ENCODE peak calls at places on chromosomes 5 and 9, in eight cellular contexts. One of them, this sample, is unnamed.

GRCh38 chr5:104265531-104266130 is 703.0 kb upstream of the NUDT12 start:
- DNase-seq in heart left ventricle: no peak
- DNase-seq in Panc1: no peak
- DNase-seq in iPS DF 6.9: no peak
- DNase-seq in hippocampal formation: no peak
- DNase-seq in neural crest cell: no peak
- DNase-seq in neuronal stem cell: no peak
- DNase-seq in nucleus accumbens: no peak
- DNase-seq in this sample: no peak

GRCh38 chr9:70322096-70322495 is 63.3 kb downstream of the SMC5 start:
- DNase-seq in heart left ventricle: no peak
- DNase-seq in Panc1: no peak
- DNase-seq in iPS DF 6.9: no peak
- DNase-seq in hippocampal formation: no peak
- DNase-seq in neural crest cell: no peak
- DNase-seq in neuronal stem cell: no peak
- DNase-seq in nucleus accumbens: no peak
- DNase-seq in this sample: no peak

GRCh38 chr9:114470581-114470980 is 34.7 kb downstream of the WHRN start:
- DNase-seq in heart left ventricle: no peak
- DNase-seq in Panc1: no peak
- DNase-seq in iPS DF 6.9: no peak
- DNase-seq in hippocampal formation: no peak
- DNase-seq in neural crest cell: no peak
- DNase-seq in neuronal stem cell: no peak
- DNase-seq in nucleus accumbens: no peak
- DNase-seq in this sample: no peak

GRCh38 chr5:125233944-125234343 is 487.5 kb upstream of the ZNF608 start:
- DNase-seq in heart left ventricle: no peak
- DNase-seq in Panc1: no peak
- DNase-seq in iPS DF 6.9: no peak
- DNase-seq in hippocampal formation: no peak
- DNase-seq in neural crest cell: no peak
- DNase-seq in neuronal stem cell: no peak
- DNase-seq in nucleus accumbens: no peak
- DNase-seq in this sample: no peak

GRCh38 chr5:76473676-76474075 is 70.6 kb downstream of the IQGAP2 start:
- DNase-seq in heart left ventricle: no peak
- DNase-seq in Panc1: no peak
- DNase-seq in iPS DF 6.9: no peak
- DNase-seq in hippocampal formation: no peak
- DNase-seq in neural crest cell: no peak
- DNase-seq in neuronal stem cell: no peak
- DNase-seq in nucleus accumbens: no peak
- DNase-seq in this sample: no peak

GRCh38 chr5:9156282-9156681 is 389.6 kb downstream of the SEMA5A start:
- DNase-seq in heart left ventricle: no peak
- DNase-seq in Panc1: no peak
- DNase-seq in iPS DF 6.9: peak
- DNase-seq in hippocampal formation: no peak
- DNase-seq in neural crest cell: no peak
- DNase-seq in neuronal stem cell: no peak
- DNase-seq in nucleus accumbens: peak
- DNase-seq in this sample: no peak

GRCh38 chr5:179411161-179411841 is 66.0 kb upstream of the ADAMTS2 start:
- DNase-seq in heart left ventricle: no peak
- DNase-seq in Panc1: no peak
- DNase-seq in iPS DF 6.9: no peak
- DNase-seq in hippocampal formation: no peak
- DNase-seq in neural crest cell: no peak
- DNase-seq in neuronal stem cell: no peak
- DNase-seq in nucleus accumbens: no peak
- DNase-seq in this sample: no peak

GRCh38 chr5:138224712-138225111 is 11.6 kb upstream of the CDC23 start:
- DNase-seq in heart left ventricle: no peak
- DNase-seq in Panc1: no peak
- DNase-seq in iPS DF 6.9: no peak
- DNase-seq in hippocampal formation: no peak
- DNase-seq in neural crest cell: no peak
- DNase-seq in neuronal stem cell: no peak
- DNase-seq in nucleus accumbens: no peak
- DNase-seq in this sample: no peak

GRCh38 chr9:108980893-108981292 is 32.4 kb downstream of the CTNNAL1 start:
- DNase-seq in heart left ventricle: no peak
- DNase-seq in Panc1: no peak
- DNase-seq in iPS DF 6.9: no peak
- DNase-seq in hippocampal formation: no peak
- DNase-seq in neural crest cell: no peak
- DNase-seq in neuronal stem cell: no peak
- DNase-seq in nucleus accumbens: no peak
- DNase-seq in this sample: no peak

GRCh38 chr5:56816546-56817081 is 1.3 kb downstream of the MAP3K1 start:
- DNase-seq in heart left ventricle: peak
- DNase-seq in Panc1: no peak
- DNase-seq in iPS DF 6.9: no peak
- DNase-seq in hippocampal formation: no peak
- DNase-seq in neural crest cell: peak
- DNase-seq in neuronal stem cell: peak
- DNase-seq in nucleus accumbens: no peak
- DNase-seq in this sample: peak

GRCh38 chr5:128197911-128198522 is 114.5 kb downstream of the SLC12A2 start:
- DNase-seq in heart left ventricle: no peak
- DNase-seq in Panc1: no peak
- DNase-seq in iPS DF 6.9: no peak
- DNase-seq in hippocampal formation: no peak
- DNase-seq in neural crest cell: no peak
- DNase-seq in neuronal stem cell: no peak
- DNase-seq in nucleus accumbens: no peak
- DNase-seq in this sample: no peak

GRCh38 chr9:75454043-75454442 is 365.7 kb downstream of the OSTF1 start:
- DNase-seq in heart left ventricle: no peak
- DNase-seq in Panc1: no peak
- DNase-seq in iPS DF 6.9: no peak
- DNase-seq in hippocampal formation: no peak
- DNase-seq in neural crest cell: no peak
- DNase-seq in neuronal stem cell: no peak
- DNase-seq in nucleus accumbens: no peak
- DNase-seq in this sample: no peak

GRCh38 chr9:100296407-100296806 is 56.3 kb downstream of the TEX10 start:
- DNase-seq in heart left ventricle: no peak
- DNase-seq in Panc1: no peak
- DNase-seq in iPS DF 6.9: no peak
- DNase-seq in hippocampal formation: no peak
- DNase-seq in neural crest cell: no peak
- DNase-seq in neuronal stem cell: no peak
- DNase-seq in nucleus accumbens: no peak
- DNase-seq in this sample: no peak

GRCh38 chr5:89309268-89309667 is 426.3 kb upstream of the MEF2C start:
- DNase-seq in heart left ventricle: no peak
- DNase-seq in Panc1: no peak
- DNase-seq in iPS DF 6.9: no peak
- DNase-seq in hippocampal formation: no peak
- DNase-seq in neural crest cell: no peak
- DNase-seq in neuronal stem cell: no peak
- DNase-seq in nucleus accumbens: no peak
- DNase-seq in this sample: no peak

GRCh38 chr9:134358026-134358967 is 32.0 kb downstream of the RXRA start:
- DNase-seq in heart left ventricle: peak
- DNase-seq in Panc1: no peak
- DNase-seq in iPS DF 6.9: no peak
- DNase-seq in hippocampal formation: no peak
- DNase-seq in neural crest cell: no peak
- DNase-seq in neuronal stem cell: no peak
- DNase-seq in nucleus accumbens: no peak
- DNase-seq in this sample: peak

GRCh38 chr9:19281801-19282200 is 51.3 kb downstream of the DENND4C start:
- DNase-seq in heart left ventricle: no peak
- DNase-seq in Panc1: no peak
- DNase-seq in iPS DF 6.9: no peak
- DNase-seq in hippocampal formation: no peak
- DNase-seq in neural crest cell: no peak
- DNase-seq in neuronal stem cell: no peak
- DNase-seq in nucleus accumbens: no peak
- DNase-seq in this sample: no peak

GRCh38 chr5:180313677-180314076 is 21.8 kb upstream of the MAPK9 start:
- DNase-seq in heart left ventricle: no peak
- DNase-seq in Panc1: no peak
- DNase-seq in iPS DF 6.9: no peak
- DNase-seq in hippocampal formation: peak
- DNase-seq in neural crest cell: no peak
- DNase-seq in neuronal stem cell: no peak
- DNase-seq in nucleus accumbens: peak
- DNase-seq in this sample: no peak

GRCh38 chr9:125524522-125524921 is 182.5 kb downstream of the MAPKAP1 start:
- DNase-seq in heart left ventricle: no peak
- DNase-seq in Panc1: no peak
- DNase-seq in iPS DF 6.9: peak
- DNase-seq in hippocampal formation: no peak
- DNase-seq in neural crest cell: no peak
- DNase-seq in neuronal stem cell: no peak
- DNase-seq in nucleus accumbens: no peak
- DNase-seq in this sample: no peak

GRCh38 chr5:173697931-173698579 is 81.6 kb upstream of the BOD1 start:
- DNase-seq in heart left ventricle: no peak
- DNase-seq in Panc1: no peak
- DNase-seq in iPS DF 6.9: no peak
- DNase-seq in hippocampal formation: no peak
- DNase-seq in neural crest cell: no peak
- DNase-seq in neuronal stem cell: no peak
- DNase-seq in nucleus accumbens: no peak
- DNase-seq in this sample: no peak

GRCh38 chr9:137689745-137690529 is 71.1 kb downstream of the EHMT1 start:
- DNase-seq in heart left ventricle: no peak
- DNase-seq in Panc1: no peak
- DNase-seq in iPS DF 6.9: no peak
- DNase-seq in hippocampal formation: no peak
- DNase-seq in neural crest cell: no peak
- DNase-seq in neuronal stem cell: no peak
- DNase-seq in nucleus accumbens: no peak
- DNase-seq in this sample: no peak

This sample was measured in Daoy.